ENCODE peak calls at places on chromosomes 6 and 20, in nine cellular contexts. One of them, this sample, is unnamed.

GRCh38 chr6:143024977-143025376 is 35.7 kb upstream of the AIG1 start:
- DNase-seq in heart right ventricle: no peak
- DNase-seq in HS-27A: no peak
- DNase-seq in A172: no peak
- DNase-seq in CD8-positive, alpha-beta T cell: no peak
- DNase-seq in DMS153: no peak
- DNase-seq in amniotic stem cell: no peak
- DNase-seq in ovary: no peak
- DNase-seq in psoas muscle: no peak
- DNase-seq in this sample: no peak

GRCh38 chr20:33995053-33995816 is 1.5 kb downstream of the RALY start:
- DNase-seq in ovary: no peak
- DNase-seq in DMS153: no peak
- DNase-seq in A172: no peak
- DNase-seq in heart right ventricle: no peak
- DNase-seq in HS-27A: no peak
- DNase-seq in psoas muscle: no peak
- DNase-seq in CD8-positive, alpha-beta T cell: no peak
- DNase-seq in amniotic stem cell: no peak
- DNase-seq in this sample: no peak

GRCh38 chr6:49406241-49406970 is 56.6 kb downstream of the MMUT start:
- DNase-seq in HS-27A: no peak
- DNase-seq in A172: no peak
- DNase-seq in heart right ventricle: no peak
- DNase-seq in CD8-positive, alpha-beta T cell: no peak
- DNase-seq in ovary: no peak
- DNase-seq in amniotic stem cell: no peak
- DNase-seq in DMS153: no peak
- DNase-seq in psoas muscle: no peak
- DNase-seq in this sample: no peak

GRCh38 chr6:4403023-4403752 is 267.8 kb upstream of the ECI2 start:
- DNase-seq in A172: no peak
- DNase-seq in DMS153: no peak
- DNase-seq in ovary: no peak
- DNase-seq in HS-27A: no peak
- DNase-seq in CD8-positive, alpha-beta T cell: no peak
- DNase-seq in heart right ventricle: no peak
- DNase-seq in amniotic stem cell: no peak
- DNase-seq in psoas muscle: no peak
- DNase-seq in this sample: no peak

GRCh38 chr6:155880905-155881304 is 425.3 kb upstream of the NOX3 start:
- DNase-seq in psoas muscle: no peak
- DNase-seq in A172: peak
- DNase-seq in DMS153: no peak
- DNase-seq in CD8-positive, alpha-beta T cell: no peak
- DNase-seq in heart right ventricle: no peak
- DNase-seq in ovary: no peak
- DNase-seq in amniotic stem cell: no peak
- DNase-seq in HS-27A: peak
- DNase-seq in this sample: no peak

GRCh38 chr6:19804362-19805145 is 32.6 kb upstream of the ID4 start:
- DNase-seq in A172: peak
- DNase-seq in psoas muscle: peak
- DNase-seq in ovary: peak
- DNase-seq in HS-27A: no peak
- DNase-seq in amniotic stem cell: peak
- DNase-seq in heart right ventricle: peak
- DNase-seq in CD8-positive, alpha-beta T cell: no peak
- DNase-seq in DMS153: peak
- DNase-seq in this sample: peak

GRCh38 chr6:111205502-111205901 is 118.2 kb downstream of the SLC16A10 start:
- DNase-seq in amniotic stem cell: no peak
- DNase-seq in CD8-positive, alpha-beta T cell: no peak
- DNase-seq in heart right ventricle: no peak
- DNase-seq in psoas muscle: no peak
- DNase-seq in HS-27A: no peak
- DNase-seq in ovary: no peak
- DNase-seq in A172: no peak
- DNase-seq in DMS153: no peak
- DNase-seq in this sample: no peak

GRCh38 chr20:51335329-51335841 is 207.1 kb downstream of the NFATC2 start:
- DNase-seq in CD8-positive, alpha-beta T cell: no peak
- DNase-seq in amniotic stem cell: peak
- DNase-seq in ovary: no peak
- DNase-seq in psoas muscle: no peak
- DNase-seq in heart right ventricle: no peak
- DNase-seq in HS-27A: peak
- DNase-seq in A172: peak
- DNase-seq in DMS153: no peak
- DNase-seq in this sample: no peak

GRCh38 chr6:81759782-81760181 is 7.3 kb upstream of the TENT5A start:
- DNase-seq in amniotic stem cell: no peak
- DNase-seq in A172: no peak
- DNase-seq in psoas muscle: no peak
- DNase-seq in CD8-positive, alpha-beta T cell: no peak
- DNase-seq in ovary: no peak
- DNase-seq in HS-27A: no peak
- DNase-seq in heart right ventricle: no peak
- DNase-seq in DMS153: no peak
- DNase-seq in this sample: no peak

GRCh38 chr6:108720798-108721197 is 127.4 kb upstream of the ARMC2 start:
- DNase-seq in ovary: no peak
- DNase-seq in psoas muscle: no peak
- DNase-seq in DMS153: no peak
- DNase-seq in amniotic stem cell: no peak
- DNase-seq in CD8-positive, alpha-beta T cell: no peak
- DNase-seq in A172: no peak
- DNase-seq in HS-27A: no peak
- DNase-seq in heart right ventricle: no peak
- DNase-seq in this sample: no peak

GRCh38 chr20:40980106-40980827 is 48.4 kb upstream of the TOP1 start:
- DNase-seq in DMS153: no peak
- DNase-seq in psoas muscle: no peak
- DNase-seq in amniotic stem cell: no peak
- DNase-seq in A172: no peak
- DNase-seq in HS-27A: no peak
- DNase-seq in CD8-positive, alpha-beta T cell: no peak
- DNase-seq in heart right ventricle: no peak
- DNase-seq in ovary: no peak
- DNase-seq in this sample: no peak

GRCh38 chr20:20491110-20491783 is 123.3 kb downstream of the INSM1 start:
- DNase-seq in amniotic stem cell: no peak
- DNase-seq in A172: no peak
- DNase-seq in DMS153: no peak
- DNase-seq in HS-27A: no peak
- DNase-seq in ovary: no peak
- DNase-seq in psoas muscle: no peak
- DNase-seq in heart right ventricle: no peak
- DNase-seq in CD8-positive, alpha-beta T cell: no peak
- DNase-seq in this sample: no peak

GRCh38 chr20:63955281-63955845 is 853 bp downstream of the UCKL1 start:
- DNase-seq in psoas muscle: no peak
- DNase-seq in amniotic stem cell: no peak
- DNase-seq in CD8-positive, alpha-beta T cell: peak
- DNase-seq in DMS153: no peak
- DNase-seq in heart right ventricle: peak
- DNase-seq in A172: no peak
- DNase-seq in ovary: no peak
- DNase-seq in HS-27A: no peak
- DNase-seq in this sample: no peak

GRCh38 chr6:167550936-167551633 is 226.2 kb downstream of the TTLL2 start:
- DNase-seq in psoas muscle: peak
- DNase-seq in A172: no peak
- DNase-seq in amniotic stem cell: no peak
- DNase-seq in CD8-positive, alpha-beta T cell: no peak
- DNase-seq in HS-27A: no peak
- DNase-seq in DMS153: no peak
- DNase-seq in heart right ventricle: peak
- DNase-seq in ovary: peak
- DNase-seq in this sample: peak

GRCh38 chr20:3797592-3798404 is 1.7 kb downstream of the CDC25B start:
- DNase-seq in heart right ventricle: no peak
- DNase-seq in DMS153: no peak
- DNase-seq in amniotic stem cell: no peak
- DNase-seq in CD8-positive, alpha-beta T cell: peak
- DNase-seq in psoas muscle: peak
- DNase-seq in ovary: peak
- DNase-seq in HS-27A: no peak
- DNase-seq in A172: peak
- DNase-seq in this sample: no peak

GRCh38 chr6:56292505-56293181 is 45.3 kb upstream of the COL21A1 start:
- DNase-seq in A172: peak
- DNase-seq in DMS153: peak
- DNase-seq in ovary: no peak
- DNase-seq in amniotic stem cell: peak
- DNase-seq in heart right ventricle: no peak
- DNase-seq in HS-27A: no peak
- DNase-seq in psoas muscle: no peak
- DNase-seq in CD8-positive, alpha-beta T cell: no peak
- DNase-seq in this sample: no peak

GRCh38 chr6:165985926-165986646 is 181.6 kb downstream of the TBXT start:
- DNase-seq in A172: no peak
- DNase-seq in CD8-positive, alpha-beta T cell: no peak
- DNase-seq in heart right ventricle: no peak
- DNase-seq in ovary: peak
- DNase-seq in amniotic stem cell: no peak
- DNase-seq in HS-27A: no peak
- DNase-seq in psoas muscle: no peak
- DNase-seq in DMS153: no peak
- DNase-seq in this sample: no peak

GRCh38 chr20:61535956-61536355 is 283.9 kb downstream of the CDH4 start:
- DNase-seq in psoas muscle: no peak
- DNase-seq in heart right ventricle: no peak
- DNase-seq in HS-27A: no peak
- DNase-seq in CD8-positive, alpha-beta T cell: no peak
- DNase-seq in A172: no peak
- DNase-seq in DMS153: no peak
- DNase-seq in amniotic stem cell: no peak
- DNase-seq in ovary: no peak
- DNase-seq in this sample: no peak

GRCh38 chr6:48560408-48560807 is 449.4 kb upstream of the PTCHD4 start:
- DNase-seq in CD8-positive, alpha-beta T cell: no peak
- DNase-seq in DMS153: no peak
- DNase-seq in A172: peak
- DNase-seq in amniotic stem cell: peak
- DNase-seq in heart right ventricle: no peak
- DNase-seq in psoas muscle: no peak
- DNase-seq in HS-27A: peak
- DNase-seq in ovary: no peak
- DNase-seq in this sample: no peak

GRCh38 chr6:12113190-12113578 is 101.1 kb downstream of the HIVEP1 start:
- DNase-seq in psoas muscle: no peak
- DNase-seq in ovary: no peak
- DNase-seq in A172: peak
- DNase-seq in DMS153: no peak
- DNase-seq in amniotic stem cell: no peak
- DNase-seq in CD8-positive, alpha-beta T cell: no peak
- DNase-seq in heart right ventricle: no peak
- DNase-seq in HS-27A: no peak
- DNase-seq in this sample: no peak

GRCh38 chr20:46973801-46974200 is 79.2 kb downstream of the EYA2 start:
- DNase-seq in CD8-positive, alpha-beta T cell: no peak
- DNase-seq in psoas muscle: no peak
- DNase-seq in ovary: no peak
- DNase-seq in A172: no peak
- DNase-seq in amniotic stem cell: no peak
- DNase-seq in heart right ventricle: no peak
- DNase-seq in HS-27A: no peak
- DNase-seq in DMS153: no peak
- DNase-seq in this sample: no peak

GRCh38 chr6:11404845-11405244 is 132.7 kb upstream of the TMEM170B start:
- DNase-seq in heart right ventricle: no peak
- DNase-seq in HS-27A: no peak
- DNase-seq in DMS153: no peak
- DNase-seq in ovary: no peak
- DNase-seq in CD8-positive, alpha-beta T cell: no peak
- DNase-seq in A172: no peak
- DNase-seq in amniotic stem cell: no peak
- DNase-seq in psoas muscle: no peak
- DNase-seq in this sample: no peak

GRCh38 chr20:45347936-45348809 is at the start of gene SDC4:
- DNase-seq in ovary: peak
- DNase-seq in A172: peak
- DNase-seq in DMS153: peak
- DNase-seq in amniotic stem cell: peak
- DNase-seq in heart right ventricle: peak
- DNase-seq in psoas muscle: peak
- DNase-seq in HS-27A: no peak
- DNase-seq in CD8-positive, alpha-beta T cell: peak
- DNase-seq in this sample: peak

GRCh38 chr6:12012231-12012565 is at the start of gene HIVEP1:
- DNase-seq in heart right ventricle: no peak
- DNase-seq in psoas muscle: peak
- DNase-seq in HS-27A: no peak
- DNase-seq in amniotic stem cell: no peak
- DNase-seq in A172: no peak
- DNase-seq in DMS153: no peak
- DNase-seq in CD8-positive, alpha-beta T cell: no peak
- DNase-seq in ovary: peak
- DNase-seq in this sample: no peak

GRCh38 chr6:75337805-75338204 is 53.2 kb upstream of the TMEM30A start:
- DNase-seq in psoas muscle: no peak
- DNase-seq in amniotic stem cell: no peak
- DNase-seq in DMS153: no peak
- DNase-seq in heart right ventricle: no peak
- DNase-seq in A172: peak
- DNase-seq in CD8-positive, alpha-beta T cell: no peak
- DNase-seq in HS-27A: no peak
- DNase-seq in ovary: no peak
- DNase-seq in this sample: no peak

GRCh38 chr20:1294497-1294896 is 28.4 kb downstream of the SNPH start:
- DNase-seq in ovary: no peak
- DNase-seq in psoas muscle: no peak
- DNase-seq in HS-27A: no peak
- DNase-seq in amniotic stem cell: no peak
- DNase-seq in A172: no peak
- DNase-seq in DMS153: no peak
- DNase-seq in heart right ventricle: no peak
- DNase-seq in CD8-positive, alpha-beta T cell: no peak
- DNase-seq in this sample: no peak

GRCh38 chr6:45704056-45704790 is 311.4 kb downstream of the CLIC5 start:
- DNase-seq in DMS153: no peak
- DNase-seq in A172: no peak
- DNase-seq in CD8-positive, alpha-beta T cell: no peak
- DNase-seq in ovary: no peak
- DNase-seq in HS-27A: no peak
- DNase-seq in psoas muscle: no peak
- DNase-seq in heart right ventricle: no peak
- DNase-seq in amniotic stem cell: no peak
- DNase-seq in this sample: no peak

GRCh38 chr6:13339863-13340635 is 11.7 kb upstream of the TBC1D7 start:
- DNase-seq in HS-27A: no peak
- DNase-seq in A172: no peak
- DNase-seq in CD8-positive, alpha-beta T cell: no peak
- DNase-seq in ovary: no peak
- DNase-seq in amniotic stem cell: no peak
- DNase-seq in heart right ventricle: no peak
- DNase-seq in DMS153: no peak
- DNase-seq in psoas muscle: no peak
- DNase-seq in this sample: no peak

GRCh38 chr20:868279-868678 is 34.8 kb downstream of the FAM110A start:
- DNase-seq in A172: no peak
- DNase-seq in ovary: no peak
- DNase-seq in HS-27A: no peak
- DNase-seq in psoas muscle: no peak
- DNase-seq in amniotic stem cell: no peak
- DNase-seq in heart right ventricle: no peak
- DNase-seq in CD8-positive, alpha-beta T cell: no peak
- DNase-seq in DMS153: no peak
- DNase-seq in this sample: no peak

GRCh38 chr6:75775219-75775618 is 26.2 kb downstream of the MYO6 start:
- DNase-seq in psoas muscle: no peak
- DNase-seq in ovary: no peak
- DNase-seq in amniotic stem cell: no peak
- DNase-seq in A172: no peak
- DNase-seq in CD8-positive, alpha-beta T cell: no peak
- DNase-seq in heart right ventricle: no peak
- DNase-seq in HS-27A: no peak
- DNase-seq in DMS153: no peak
- DNase-seq in this sample: no peak

GRCh38 chr6:147774856-147775255 is 266.4 kb downstream of the SAMD5 start:
- DNase-seq in DMS153: no peak
- DNase-seq in HS-27A: no peak
- DNase-seq in psoas muscle: no peak
- DNase-seq in ovary: no peak
- DNase-seq in heart right ventricle: no peak
- DNase-seq in amniotic stem cell: no peak
- DNase-seq in CD8-positive, alpha-beta T cell: no peak
- DNase-seq in A172: no peak
- DNase-seq in this sample: no peak

This sample was measured in left lung.